ENCODE peak calls at places on chromosomes 3 and 15, in nine cellular contexts. S, Q, P, I, R, K, W, B and A are unnamed samples.

GRCh38 chr3:128845695-128846491 is 33.5 kb upstream of the ACAD9 start:
- DNase-seq in S (peak), Q (peak), P (peak), I (peak), R (peak), K (peak), W (peak), B (peak), A (peak)

GRCh38 chr3:190424478-190425439 is 24.9 kb downstream of the TMEM207 start:
- DNase-seq in S (peak), Q (peak), P (no peak), I (peak), R (peak), K (peak), W (peak), B (peak), A (no peak)

GRCh38 chr3:122577409-122578028 is at the start of gene PARP15:
- DNase-seq in S (peak), Q (no peak), P (peak), I (no peak), R (peak), K (no peak), W (no peak), B (no peak), A (peak)

GRCh38 chr3:186590580-186591296 is 20.2 kb downstream of the DNAJB11 start:
- DNase-seq in S (no peak), Q (no peak), P (no peak), I (no peak), R (no peak), K (no peak), W (no peak), B (no peak), A (no peak)

GRCh38 chr15:73804421-73804820 is 51.3 kb upstream of the INSYN1 start:
- DNase-seq in S (no peak), Q (no peak), P (no peak), I (no peak), R (no peak), K (no peak), W (no peak), B (no peak), A (no peak)

GRCh38 chr3:34374521-34374920 is 576.1 kb downstream of the PDCD6IP start:
- DNase-seq in S (no peak), Q (no peak), P (no peak), I (no peak), R (no peak), K (no peak), W (no peak), B (no peak), A (no peak)

GRCh38 chr3:71797455-71797854 is 12.5 kb upstream of the PROK2 start:
- DNase-seq in S (no peak), Q (no peak), P (no peak), I (no peak), R (no peak), K (no peak), W (no peak), B (no peak), A (no peak)

GRCh38 chr3:15974647-15975046 is 176.9 kb upstream of the ANKRD28 start:
- DNase-seq in S (no peak), Q (no peak), P (no peak), I (no peak), R (no peak), K (no peak), W (no peak), B (no peak), A (no peak)

GRCh38 chr3:15714448-15714847 is 83.3 kb downstream of the ANKRD28 start:
- DNase-seq in S (no peak), Q (no peak), P (no peak), I (no peak), R (no peak), K (no peak), W (no peak), B (no peak), A (no peak)

GRCh38 chr3:3726549-3726948 is 72.7 kb upstream of the LRRN1 start:
- DNase-seq in S (no peak), Q (no peak), P (no peak), I (no peak), R (no peak), K (no peak), W (no peak), B (no peak), A (no peak)

GRCh38 chr15:95857124-95857757 is 473.3 kb upstream of the NR2F2 start:
- DNase-seq in S (no peak), Q (no peak), P (no peak), I (no peak), R (no peak), K (no peak), W (peak), B (no peak), A (no peak)

GRCh38 chr15:31487811-31488436 is 161.3 kb downstream of the KLF13 start:
- DNase-seq in S (no peak), Q (no peak), P (no peak), I (no peak), R (no peak), K (no peak), W (peak), B (peak), A (no peak)

GRCh38 chr3:38843898-38844297 is 27.9 kb upstream of the SCN10A start:
- DNase-seq in S (no peak), Q (no peak), P (no peak), I (no peak), R (no peak), K (no peak), W (peak), B (no peak), A (no peak)

GRCh38 chr3:159866201-159866746 is 122.4 kb upstream of the IL12A start:
- DNase-seq in S (no peak), Q (no peak), P (no peak), I (no peak), R (no peak), K (peak), W (peak), B (no peak), A (no peak)

GRCh38 chr3:138180375-138181029 is 5.8 kb upstream of the DBR1 start:
- DNase-seq in S (peak), Q (no peak), P (no peak), I (no peak), R (peak), K (peak), W (peak), B (no peak), A (no peak)

GRCh38 chr3:98839846-98840245 is 61.6 kb downstream of the DCBLD2 start:
- DNase-seq in S (no peak), Q (no peak), P (no peak), I (no peak), R (no peak), K (no peak), W (no peak), B (no peak), A (no peak)

GRCh38 chr3:135040321-135041110 is 245.5 kb downstream of the EPHB1 start:
- DNase-seq in S (no peak), Q (no peak), P (no peak), I (no peak), R (no peak), K (no peak), W (no peak), B (no peak), A (no peak)

GRCh38 chr3:43132883-43133743 is 27.2 kb upstream of the POMGNT2 start:
- DNase-seq in S (no peak), Q (no peak), P (no peak), I (no peak), R (no peak), K (no peak), W (peak), B (no peak), A (no peak)

GRCh38 chr3:74500257-74500656 is 114.2 kb downstream of the CNTN3 start:
- DNase-seq in S (no peak), Q (no peak), P (no peak), I (no peak), R (no peak), K (no peak), W (no peak), B (no peak), A (no peak)

GRCh38 chr15:100665570-100665969 is 63.2 kb downstream of the ASB7 start:
- DNase-seq in S (no peak), Q (no peak), P (no peak), I (no peak), R (no peak), K (no peak), W (peak), B (no peak), A (no peak)

GRCh38 chr3:99645277-99646106 is 7.1 kb downstream of the COL8A1 start:
- DNase-seq in S (no peak), Q (no peak), P (no peak), I (no peak), R (no peak), K (no peak), W (peak), B (no peak), A (no peak)

DNA sequence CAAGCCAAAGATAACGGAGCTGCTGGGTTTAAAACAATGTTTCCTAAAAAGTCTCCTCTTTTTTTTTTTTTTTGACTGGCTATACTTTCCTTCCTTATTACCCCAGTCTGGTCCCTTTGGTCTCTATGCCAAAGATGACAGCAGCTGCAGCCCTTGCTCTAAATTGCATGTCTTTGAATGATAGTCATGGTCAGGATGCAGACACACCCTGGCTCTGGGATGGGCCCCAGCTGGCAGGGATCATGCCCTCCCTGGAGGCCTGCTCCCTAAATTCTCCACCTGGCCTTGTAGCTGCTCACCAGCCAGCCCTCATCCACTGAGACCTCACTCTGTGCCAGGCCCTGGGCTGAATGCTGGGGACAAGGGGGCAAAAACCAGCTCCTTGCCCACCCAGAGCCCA is 95.8 kb downstream of the MESD start:
- DNase-seq in S (no peak), Q (no peak), P (no peak), I (peak), R (no peak), K (no peak), W (peak), B (no peak), A (no peak)
- TF ChIP-seq CTCF in S (no peak), Q (no peak), P (no peak), I (no peak), R (no peak), K (no peak), W (no peak), B (no peak), A (no peak)

DNA sequence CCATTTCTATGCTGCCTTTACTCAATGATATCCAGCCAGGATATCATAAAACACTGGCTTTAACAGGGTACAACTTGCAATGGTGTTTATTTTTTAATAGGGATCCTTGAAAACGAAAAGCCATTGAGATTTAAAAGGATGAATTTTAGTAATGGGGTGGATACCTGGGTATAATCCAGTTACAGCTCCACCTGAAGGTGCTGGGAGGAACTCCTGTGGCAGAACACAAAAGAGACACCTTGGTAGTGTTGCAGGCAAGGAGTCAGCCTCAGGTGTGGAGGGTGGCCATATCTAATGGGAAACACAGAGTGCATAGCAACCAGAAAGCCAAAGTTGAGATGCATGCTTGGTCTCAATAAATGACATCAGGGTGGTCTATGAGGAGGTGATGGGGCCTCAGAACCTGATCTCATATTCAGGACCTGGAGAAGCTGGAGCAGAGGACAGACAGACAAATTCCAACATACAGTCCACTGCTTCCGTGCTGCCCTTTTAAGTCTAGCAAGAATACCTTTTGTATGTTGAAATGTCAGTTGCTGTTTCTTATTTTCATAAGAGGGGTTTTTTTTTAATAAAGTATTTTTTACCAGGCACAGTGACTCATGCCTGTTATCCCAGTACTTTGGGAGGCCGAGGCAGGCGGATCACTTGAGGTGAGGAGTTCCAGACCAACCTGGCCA is 12.0 kb upstream of the PAQR9 start:
- DNase-seq in S (no peak), Q (no peak), P (no peak), I (no peak), R (no peak), K (no peak), W (no peak), B (no peak), A (no peak)
- TF ChIP-seq CTCF in S (no peak), Q (no peak), P (no peak), I (no peak), R (no peak), K (no peak), W (no peak), B (peak), A (no peak)

GRCh38 chr15:29740692-29741311 is 81.5 kb downstream of the TJP1 start:
- DNase-seq in S (no peak), Q (no peak), P (no peak), I (no peak), R (no peak), K (no peak), W (no peak), B (no peak), A (no peak)
- TF ChIP-seq CTCF in S (no peak), Q (peak), P (no peak), I (no peak), R (peak), K (no peak), W (peak), B (peak), A (no peak)

DNA sequence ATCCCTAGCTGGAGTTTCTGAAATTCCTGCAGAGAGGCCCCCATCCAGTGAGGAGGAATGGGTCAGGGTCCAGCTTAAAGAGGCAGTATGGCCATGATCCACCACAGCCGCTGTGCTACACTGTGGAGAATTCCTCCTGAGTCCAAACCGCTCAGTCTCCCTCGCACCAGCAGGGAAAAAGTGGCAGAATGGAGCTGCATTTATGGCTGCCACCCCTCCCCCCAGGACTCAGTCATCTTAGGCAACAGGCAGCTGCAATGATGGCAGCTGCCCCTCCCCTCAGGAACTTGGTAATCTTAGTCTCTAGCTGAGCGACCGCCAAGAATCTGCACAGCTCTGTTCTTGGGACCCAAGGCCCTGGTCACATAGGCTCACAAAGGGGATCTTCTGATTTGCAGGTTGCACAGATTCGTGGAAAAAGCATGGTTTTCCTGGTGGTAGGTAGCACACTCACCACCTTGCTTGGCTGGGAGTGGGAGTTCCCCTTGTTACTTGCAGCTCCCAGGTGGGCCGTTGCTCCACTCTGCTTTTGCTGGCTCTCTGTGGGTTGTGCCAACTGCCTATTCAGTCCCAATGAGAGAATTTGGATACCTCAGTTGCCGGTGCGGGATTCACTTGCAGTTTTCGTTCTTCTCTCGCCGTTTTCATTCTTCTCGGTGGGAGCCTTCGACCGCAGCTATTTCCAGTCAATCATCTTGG is 204.1 kb downstream of the STXBP5L start:
- DNase-seq in S (no peak), Q (no peak), P (no peak), I (no peak), R (no peak), K (no peak), W (no peak), B (no peak), A (no peak)
- TF ChIP-seq CTCF in S (no peak), Q (no peak), P (no peak), I (no peak), R (no peak), K (no peak), W (no peak), B (no peak), A (no peak)

GRCh38 chr15:86213420-86213819 is 133.7 kb downstream of the AGBL1 start:
- DNase-seq in S (no peak), Q (no peak), P (no peak), I (no peak), R (no peak), K (no peak), W (no peak), B (no peak), A (no peak)
- TF ChIP-seq CTCF in S (no peak), Q (peak), P (no peak), I (no peak), R (no peak), K (no peak), W (no peak), B (peak), A (no peak)